ENCODE peak calls at places on chromosomes 3 and 15, in nine cellular contexts. O is ovary, X is IMR-90, V is nephron progenitor cell, R is AG09309, C is left ventricle myocardium inferior, Q is PC-9, B is cardiac muscle cell, Y is HL-60. K is an unnamed sample.
A peak's percentile ranks its signal among the peaks of the same experiment; 100 is the strongest.

GRCh38 chr3:12758025-12758830 is 831 bp downstream of the TMEM40 start:
- DNase-seq in Q (peak; percentile 47), O (peak; percentile 57), C (peak; percentile 34), B (peak; percentile 45), R (peak; percentile 27), Y (no peak), V (no peak), X (peak; percentile 67), K (peak; percentile 63)

GRCh38 chr3:146250449-146251382 is at the start of gene PLSCR4:
- DNase-seq in V (peak; percentile 72), Q (peak; percentile 75), B (peak; percentile 59), Y (no peak), C (peak; percentile 87), R (no peak), O (peak; percentile 91), X (peak; percentile 47), K (peak; percentile 32)

GRCh38 chr15:39118510-39118909 is 462.4 kb upstream of the THBS1 start:
- DNase-seq in O (no peak), C (no peak), B (no peak), Q (no peak), Y (no peak), V (no peak), X (peak; percentile 80), R (peak; percentile 94), K (no peak)

GRCh38 chr3:128378631-128379347 is 87.9 kb downstream of the DNAJB8 start:
- DNase-seq in Y (no peak), C (peak; percentile 53), B (no peak), R (no peak), V (peak; percentile 46), X (peak; percentile 85), Q (no peak), O (peak; percentile 65), K (no peak)

GRCh38 chr3:14511971-14512943 is 27.9 kb downstream of the GRIP2 start:
- DNase-seq in C (no peak), Q (no peak), V (no peak), Y (no peak), O (peak; percentile 25), R (no peak), B (no peak), X (no peak), K (no peak)

GRCh38 chr3:67489816-67490215 is 164.6 kb downstream of the SUCLG2 start:
- DNase-seq in C (no peak), Q (no peak), R (peak; percentile 82), X (peak; percentile 48), B (no peak), V (no peak), Y (no peak), O (no peak), K (no peak)

GRCh38 chr3:13057641-13058040 is 15.6 kb downstream of the IQSEC1 start:
- DNase-seq in X (no peak), Y (no peak), Q (peak; percentile 45), R (no peak), O (no peak), B (no peak), C (no peak), V (no peak), K (no peak)

GRCh38 chr3:123336001-123336400 is 112.9 kb downstream of the ADCY5 start:
- DNase-seq in R (no peak), Q (no peak), X (no peak), B (no peak), C (peak; percentile 7), O (peak; percentile 22), V (no peak), Y (no peak), K (no peak)

GRCh38 chr3:75180235-75180944 is 483.7 kb upstream of the FRG2C start:
- DNase-seq in Q (no peak), V (no peak), C (no peak), R (no peak), B (no peak), Y (no peak), O (no peak), X (no peak), K (no peak)

GRCh38 chr15:97968380-97968779 is 7.9 kb downstream of the ARRDC4 start:
- DNase-seq in B (no peak), V (no peak), R (peak; percentile 87), Q (no peak), Y (no peak), X (peak; percentile 90), C (no peak), O (no peak), K (no peak)

GRCh38 chr15:65085990-65086679 is 9.6 kb downstream of the KBTBD13 start:
- DNase-seq in R (no peak), X (peak; percentile 16), B (peak; percentile 62), C (no peak), Y (no peak), V (peak; percentile 58), Q (peak; percentile 46), O (no peak), K (peak; percentile 53)
- TF ChIP-seq CTCF in R (peak; percentile 62), X (peak; percentile 45), B (peak; percentile 45), C (peak; percentile 51), Y (peak; percentile 34), V (peak; percentile 49), Q (peak; percentile 72), O (no peak), K (peak; percentile 58)

GRCh38 chr15:79539426-79539825 is 107.3 kb downstream of the MINAR1 start:
- DNase-seq in C (no peak), O (no peak), Y (no peak), B (no peak), Q (no peak), V (no peak), X (no peak), R (no peak), K (no peak)

GRCh38 chr15:79541176-79541575 is 109.0 kb downstream of the MINAR1 start:
- DNase-seq in B (no peak), Y (no peak), V (no peak), O (no peak), Q (no peak), X (no peak), C (no peak), R (no peak), K (no peak)

GRCh38 chr15:79540551-79540950 is 108.4 kb downstream of the MINAR1 start:
- DNase-seq in X (no peak), Q (no peak), R (no peak), B (no peak), O (no peak), V (no peak), Y (peak; percentile 11), C (no peak), K (no peak)

DNA sequence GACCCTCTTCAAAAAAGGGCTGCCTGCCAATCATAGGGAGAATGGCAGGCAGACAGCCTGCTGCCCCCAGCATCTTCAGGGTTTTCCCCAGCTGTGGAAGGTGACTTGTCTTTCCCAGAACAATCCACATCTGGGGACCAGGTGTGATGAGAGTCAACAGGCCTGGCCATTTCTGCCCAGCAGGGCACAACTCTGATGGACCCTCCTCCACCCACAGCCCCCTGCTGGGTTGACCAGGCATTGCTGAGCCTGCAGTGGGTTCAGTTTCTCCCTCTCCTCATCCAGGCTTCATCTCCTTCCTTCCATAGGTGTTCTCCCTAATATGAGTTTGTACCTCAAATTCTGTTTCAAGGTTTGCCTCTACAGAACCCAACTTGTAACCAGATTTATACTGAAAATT is 111.0 kb downstream of the MINAR1 start:
- DNase-seq in Q (no peak), X (no peak), O (no peak), B (no peak), V (no peak), C (no peak), Y (no peak), R (no peak), K (no peak)
- TF ChIP-seq CTCF in Q (no peak), X (no peak), O (no peak), B (no peak), V (no peak), C (no peak), Y (no peak), R (peak; percentile 1), K (no peak)

GRCh38 chr15:28977377-28978010 is 91.7 kb downstream of the APBA2 start:
- DNase-seq in X (peak; percentile 98), C (peak; percentile 32), Q (peak; percentile 3), Y (no peak), B (no peak), V (no peak), R (peak; percentile 84), O (no peak), K (no peak)
- TF ChIP-seq CTCF in X (no peak), C (no peak), Q (no peak), Y (no peak), B (no peak), V (no peak), R (no peak), O (no peak), K (no peak)

GRCh38 chr3:38003817-38004414 is 13.3 kb downstream of the VILL start:
- DNase-seq in O (peak; percentile 44), C (peak; percentile 61), X (no peak), Q (no peak), R (no peak), B (no peak), V (no peak), Y (no peak), K (no peak)
- TF ChIP-seq CTCF in O (no peak), C (no peak), X (no peak), Q (no peak), R (no peak), B (no peak), V (no peak), Y (no peak), K (no peak)

DNA sequence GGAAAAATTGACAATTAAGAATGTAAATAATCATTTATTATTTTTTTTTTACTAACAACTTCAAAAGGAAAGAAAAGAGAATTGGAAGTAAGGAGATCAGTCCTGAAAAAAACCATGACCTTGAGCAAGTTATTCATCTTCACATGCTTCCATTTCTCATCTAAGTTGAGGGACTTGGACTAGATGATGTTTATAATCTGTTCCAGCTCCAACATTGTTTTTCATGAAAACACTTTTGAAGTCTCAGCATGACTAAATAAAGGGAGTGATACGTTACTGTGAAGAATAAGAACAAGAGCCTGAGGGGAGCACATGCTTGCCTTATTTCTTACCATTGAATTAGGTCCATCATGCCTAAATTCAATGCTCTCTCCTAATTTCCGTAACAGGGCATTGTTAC is 95.7 kb downstream of the STRIT1 start:
- DNase-seq in C (no peak), O (no peak), V (no peak), X (no peak), Q (no peak), Y (no peak), R (no peak), B (no peak), K (no peak)
- TF ChIP-seq CTCF in C (no peak), O (no peak), V (no peak), X (no peak), Q (no peak), Y (no peak), R (no peak), B (no peak), K (no peak)

DNA sequence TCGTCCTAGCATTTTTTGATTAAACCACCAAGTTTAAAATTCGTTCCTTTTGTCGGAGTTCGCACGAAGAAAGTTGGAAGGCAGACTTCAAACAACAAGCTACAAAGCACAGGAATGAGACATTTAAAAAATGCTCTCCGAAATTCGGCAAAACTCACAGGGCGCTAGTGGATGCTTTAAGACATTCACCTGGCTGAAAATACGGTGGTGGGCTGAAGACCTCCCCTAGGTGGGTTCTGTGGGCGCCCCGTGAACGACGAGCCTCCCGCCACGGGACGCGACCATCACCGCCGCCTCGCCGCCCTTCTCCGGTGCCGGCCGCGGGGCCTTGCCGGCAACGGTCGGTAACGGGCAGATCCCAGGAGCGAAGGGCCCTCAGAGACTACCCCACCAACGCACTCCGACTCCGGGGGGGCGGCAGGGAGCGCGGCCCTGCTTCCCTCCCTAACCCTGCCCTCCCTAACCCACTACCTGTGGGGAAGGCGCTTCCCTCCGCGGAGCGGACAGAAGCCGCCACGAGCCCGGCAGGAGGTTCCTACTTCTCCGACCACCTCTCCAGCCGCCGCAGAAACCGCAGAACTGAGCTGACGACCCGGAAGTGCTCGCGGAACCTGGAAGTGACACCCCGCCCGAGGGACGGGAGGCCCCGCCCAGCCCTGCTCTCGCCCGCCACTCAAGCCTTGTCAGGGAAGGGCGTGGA is at the start of gene GTF2A2:
- DNase-seq in O (peak; percentile 95), C (peak; percentile 94), R (peak; percentile 57), X (peak; percentile 92), V (peak; percentile 94), Y (peak; percentile 89), Q (peak; percentile 93), B (peak; percentile 97), K (peak; percentile 95)
- TF ChIP-seq CTCF in O (no peak), C (no peak), R (no peak), X (no peak), V (no peak), Y (no peak), Q (no peak), B (no peak), K (no peak)

K was measured in GM10248.